ENCODE peak calls at places on chromosomes 3 and 15, in four cellular contexts. V is GM23248, B is SJSA1, W is Peyer's patch. Y is an unnamed sample.

GRCh38 chr15:101398247-101398646 is 91.3 kb downstream of the PCSK6 start:
- DNase-seq in V (no peak), B (no peak), W (no peak), Y (no peak)

GRCh38 chr15:95940431-95940985 is 390.0 kb upstream of the NR2F2 start:
- DNase-seq in V (no peak), B (no peak), W (no peak), Y (no peak)

GRCh38 chr3:23601020-23601822 is 204.5 kb upstream of the UBE2E1 start:
- DNase-seq in V (peak), B (no peak), W (no peak), Y (no peak)

GRCh38 chr15:90405208-90405607 is 17.2 kb downstream of the IQGAP1 start:
- DNase-seq in V (no peak), B (no peak), W (no peak), Y (no peak)

GRCh38 chr3:94137377-94137776 is 74.5 kb downstream of the NSUN3 start:
- DNase-seq in V (peak), B (no peak), W (no peak), Y (peak)

GRCh38 chr15:63978511-63979226 is 67.6 kb downstream of the DAPK2 start:
- DNase-seq in V (peak), B (peak), W (no peak), Y (no peak)

GRCh38 chr3:184359610-184360009 is 1.8 kb downstream of the CLCN2 start:
- DNase-seq in V (no peak), B (no peak), W (no peak), Y (no peak)

GRCh38 chr3:5304789-5305680 is 117.5 kb downstream of the EDEM1 start:
- DNase-seq in V (peak), B (no peak), W (peak), Y (peak)

GRCh38 chr15:56812255-56812654 is 78.9 kb upstream of the ZNF280D start:
- DNase-seq in V (no peak), B (no peak), W (no peak), Y (no peak)

GRCh38 chr3:124297062-124297980 is 305.4 kb upstream of the ROPN1 start:
- DNase-seq in V (no peak), B (no peak), W (no peak), Y (no peak)

GRCh38 chr3:99665017-99665416 is 26.6 kb downstream of the COL8A1 start:
- DNase-seq in V (no peak), B (no peak), W (no peak), Y (no peak)

GRCh38 chr3:127074900-127075360 is 92.0 kb downstream of the PLXNA1 start:
- DNase-seq in V (peak), B (no peak), W (no peak), Y (peak)

GRCh38 chr15:68888419-68888818 is 41.9 kb upstream of the SPESP1 start:
- DNase-seq in V (no peak), B (no peak), W (no peak), Y (no peak)

GRCh38 chr15:96818861-96819260 is 488.4 kb downstream of the NR2F2 start:
- DNase-seq in V (no peak), B (no peak), W (no peak), Y (no peak)

GRCh38 chr15:61038910-61039309 is 190.2 kb downstream of the RORA start:
- DNase-seq in V (no peak), B (no peak), W (no peak), Y (no peak)

GRCh38 chr3:150216041-150216811 is 191.9 kb upstream of the TSC22D2 start:
- DNase-seq in V (peak), B (no peak), W (no peak), Y (peak)

GRCh38 chr3:88742066-88742465 is 365.4 kb upstream of the EPHA3 start:
- DNase-seq in V (no peak), B (no peak), W (no peak), Y (no peak)

GRCh38 chr3:32961189-32961715 is 9.8 kb downstream of the CCR4 start:
- DNase-seq in V (no peak), B (no peak), W (peak), Y (no peak)

GRCh38 chr3:62562017-62562416 is 188.7 kb upstream of the FEZF2 start:
- DNase-seq in V (peak), B (no peak), W (no peak), Y (peak)

GRCh38 chr3:10835406-10835805 is 19.4 kb downstream of the SLC6A11 start:
- DNase-seq in V (no peak), B (no peak), W (no peak), Y (no peak)

GRCh38 chr15:100873029-100873677 is 6.5 kb upstream of the ALDH1A3 start:
- DNase-seq in V (peak), B (no peak), W (peak), Y (peak)

GRCh38 chr3:32217339-32217738 is 21.1 kb upstream of the CMTM8 start:
- DNase-seq in V (no peak), B (no peak), W (no peak), Y (no peak)

GRCh38 chr3:179450901-179451334 is 352 bp downstream of the GNB4 start:
- DNase-seq in V (peak), B (peak), W (no peak), Y (peak)

GRCh38 chr3:103786296-103786695 is 1351.5 kb downstream of the ZPLD1 start:
- DNase-seq in V (no peak), B (no peak), W (no peak), Y (no peak)

GRCh38 chr15:77538011-77538410 is 94.7 kb downstream of the LINGO1 start:
- DNase-seq in V (no peak), B (no peak), W (peak), Y (no peak)

GRCh38 chr15:36527512-36528162 is 51.8 kb upstream of the CDIN1 start:
- DNase-seq in V (peak), B (no peak), W (no peak), Y (no peak)

GRCh38 chr3:160473233-160473632 is 23.6 kb upstream of the TRIM59 start:
- DNase-seq in V (peak), B (no peak), W (no peak), Y (peak)

Y was measured in EL.